ENCODE peak calls at places on chromosome 7, in seven cellular contexts. Y is activated CD4-positive, alpha-beta memory T cell treated with anti-CD3 and anti-CD28 coated beads, Interleukin-2, amount 10 ng/mL, durations not matched to agents 7 days and 5 days; G is activated T-cell treated with anti-CD3 and anti-CD28 coated beads for 24 hours; W is NCI-H1105; M is activated CD4-positive, alpha-beta T cell treated with anti-CD3 and anti-CD28 coated beads, Interleukin-2, amount 10 ng/mL, durations not matched to agents 7 days and 5 days; R is dermis blood vessel endothelial cell; S is stimulated activated CD8-positive, alpha-beta memory T cell treated with anti-CD3 and anti-CD28 coated beads, Interleukin-2, amount 100 ng/mL, for 48 hours. C is an unnamed sample.

GRCh38 chr7:129115676-129116075 is 28.8 kb upstream of the TSPAN33 start:
- DNase-seq in Y (no peak), G (no peak), W (no peak), M (no peak), R (no peak), S (no peak), C (no peak)

GRCh38 chr7:128705891-128706333 is 33.2 kb upstream of the CALU start:
- DNase-seq in Y (no peak), G (no peak), W (peak), M (no peak), R (peak), S (no peak), C (no peak)

GRCh38 chr7:103685646-103686418 is 239.8 kb upstream of the SLC26A5 start:
- DNase-seq in Y (no peak), G (no peak), W (peak), M (no peak), R (peak), S (no peak), C (no peak)

GRCh38 chr7:33248663-33249062 is 119.3 kb downstream of the BBS9 start:
- DNase-seq in Y (no peak), G (no peak), W (no peak), M (no peak), R (peak), S (no peak), C (no peak)

GRCh38 chr7:741191-741671 is 14.2 kb upstream of the PRKAR1B start:
- DNase-seq in Y (no peak), G (no peak), W (no peak), M (no peak), R (no peak), S (no peak), C (no peak)

GRCh38 chr7:93779115-93779514 is 111.4 kb downstream of the TFPI2 start:
- DNase-seq in Y (no peak), G (no peak), W (no peak), M (no peak), R (no peak), S (no peak), C (no peak)

GRCh38 chr7:75915416-75916156 is 631 bp downstream of the POR start:
- DNase-seq in Y (peak), G (peak), W (no peak), M (peak), R (peak), S (no peak), C (no peak)

GRCh38 chr7:66265566-66265965 is 60.4 kb downstream of the TPST1 start:
- DNase-seq in Y (no peak), G (no peak), W (no peak), M (no peak), R (peak), S (no peak), C (no peak)

GRCh38 chr7:142584765-142585164 is 164.5 kb upstream of the PRSS1 start:
- DNase-seq in Y (no peak), G (no peak), W (no peak), M (no peak), R (peak), S (no peak), C (no peak)

GRCh38 chr7:22587322-22587721 is 87.3 kb upstream of the STEAP1B start:
- DNase-seq in Y (no peak), G (no peak), W (no peak), M (no peak), R (peak), S (no peak), C (no peak)

GRCh38 chr7:106747804-106748203 is 86.8 kb upstream of the CCDC71L start:
- DNase-seq in Y (no peak), G (no peak), W (no peak), M (no peak), R (no peak), S (no peak), C (no peak)

GRCh38 chr7:92296898-92297435 is 51.2 kb downstream of the ANKIB1 start:
- DNase-seq in Y (no peak), G (no peak), W (no peak), M (no peak), R (no peak), S (no peak), C (no peak)

GRCh38 chr7:143222782-143223181 is 945 bp downstream of the TAS2R40 start:
- DNase-seq in Y (no peak), G (no peak), W (no peak), M (no peak), R (no peak), S (no peak), C (no peak)

GRCh38 chr7:28309684-28310083 is 102.6 kb upstream of the CREB5 start:
- DNase-seq in Y (no peak), G (no peak), W (no peak), M (no peak), R (no peak), S (no peak), C (no peak)

GRCh38 chr7:134660242-134660785 is 13.7 kb downstream of the BPGM start:
- DNase-seq in Y (no peak), G (no peak), W (no peak), M (no peak), R (no peak), S (no peak), C (no peak)

GRCh38 chr7:108293190-108293612 is 163.0 kb downstream of the NRCAM start:
- DNase-seq in Y (no peak), G (no peak), W (no peak), M (no peak), R (peak), S (no peak), C (no peak)

C was measured in H1.